ENCODE peak calls at places on chromosomes 7 and 10, in four cellular contexts. X is tibial artery, U is psoas muscle, Q is left ventricle myocardium inferior. I is an unnamed sample.

GRCh38 chr10:124032982-124033886 is 60.2 kb downstream of the CHST15 start:
- DNase-seq in Q (no peak), X (no peak), U (no peak), I (no peak)

GRCh38 chr7:65978891-65979582 is 3.0 kb downstream of the GUSB start:
- DNase-seq in X (no peak), Q (no peak), U (no peak), I (no peak)

GRCh38 chr10:60384006-60384405 is 5.7 kb downstream of the ANK3 start:
- DNase-seq in Q (no peak), U (no peak), X (no peak), I (no peak)

GRCh38 chr10:28236641-28237040 is 66.2 kb downstream of the MPP7 start:
- DNase-seq in X (no peak), Q (no peak), U (no peak), I (no peak)

GRCh38 chr7:151631968-151632749 is 112.5 kb upstream of the RHEB start:
- DNase-seq in X (peak; percentile 60), U (peak; percentile 86), Q (peak; percentile 84), I (peak; percentile 71)

GRCh38 chr10:13668126-13668525 is 81.4 kb downstream of the PRPF18 start:
- DNase-seq in Q (no peak), U (no peak), X (no peak), I (no peak)

GRCh38 chr7:36185732-36186131 is 32.7 kb downstream of the EEPD1 start:
- DNase-seq in Q (no peak), X (no peak), U (no peak), I (no peak)

GRCh38 chr10:59971915-59972314 is 65.6 kb upstream of the CCDC6 start:
- DNase-seq in U (no peak), X (no peak), Q (no peak), I (no peak)

GRCh38 chr7:69620063-69620462 is 21.8 kb downstream of the AUTS2 start:
- DNase-seq in U (no peak), Q (no peak), X (no peak), I (no peak)

GRCh38 chr10:32112055-32112454 is 55.8 kb upstream of the KIF5B start:
- DNase-seq in X (no peak), U (no peak), Q (no peak), I (no peak)

GRCh38 chr7:148772297-148773089 is 73.8 kb downstream of the CUL1 start:
- DNase-seq in U (no peak), Q (no peak), X (no peak), I (no peak)

GRCh38 chr10:14527134-14527780 is 196.5 kb upstream of the FRMD4A start:
- DNase-seq in U (no peak), X (no peak), Q (no peak), I (no peak)

GRCh38 chr7:1927942-1928341 is 257.9 kb downstream of the ELFN1 start:
- DNase-seq in Q (no peak), U (no peak), X (no peak), I (no peak)

DNA sequence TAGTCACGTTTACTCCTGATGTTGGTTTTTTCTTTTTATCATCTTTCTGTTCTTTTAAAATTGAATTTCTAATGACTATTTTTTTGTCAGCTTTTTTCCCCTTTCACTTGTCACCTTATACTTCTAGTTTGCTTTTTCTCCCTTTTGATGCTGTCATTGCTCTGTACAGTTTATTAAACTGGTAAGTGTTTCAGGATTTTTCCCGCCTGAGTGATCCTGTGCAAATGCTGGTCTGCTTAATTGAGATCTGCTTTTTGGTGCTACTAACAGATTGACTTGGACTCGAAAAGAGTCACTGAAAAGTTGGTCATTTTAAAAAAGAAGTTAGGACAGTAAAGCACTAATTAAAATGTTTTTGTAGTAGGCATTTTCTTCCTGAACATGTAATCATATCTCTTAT is 95.2 kb downstream of the PHTF2 start:
- DNase-seq in X (no peak), U (no peak), Q (no peak), I (no peak)
- H3K4me3 ChIP-seq in X (no peak overlapping the region), U (no peak overlapping the region), Q (no peak overlapping the region), I (no peak overlapping the region)

DNA sequence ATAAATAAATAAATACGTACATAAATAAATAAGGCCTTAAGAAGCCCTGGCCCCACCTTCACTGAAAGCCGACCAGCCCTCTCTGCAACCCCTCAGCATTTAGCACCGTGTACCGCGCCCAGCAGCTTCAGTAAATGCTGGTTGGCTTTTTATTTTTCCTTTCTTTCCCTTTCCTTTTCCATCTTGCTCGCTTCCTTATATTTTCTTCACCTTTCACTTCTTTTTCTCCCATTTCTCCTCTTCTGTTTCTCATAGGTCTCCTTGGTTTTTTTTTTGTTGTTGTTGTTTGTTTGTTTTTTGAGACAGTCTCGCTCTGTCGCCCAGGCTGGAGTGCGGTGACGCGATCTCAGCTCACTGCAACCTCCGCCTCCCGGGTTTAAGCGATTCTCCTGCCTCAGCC is 11.2 kb downstream of the ZAN start:
- DNase-seq in X (no peak), Q (no peak), U (no peak), I (no peak)
- H3K4me3 ChIP-seq in X (peak overlapping the region; percentile 42), Q (peak overlapping the region; percentile 51), U (no peak overlapping the region), I (no peak overlapping the region)

GRCh38 chr10:101565370-101565900 is 22.6 kb downstream of the POLL start:
- DNase-seq in U (no peak), X (no peak), Q (no peak), I (peak; percentile 2)

GRCh38 chr10:101565936-101566332 is 22.1 kb downstream of the POLL start:
- DNase-seq in U (no peak), Q (no peak), X (peak; percentile 12), I (peak; percentile 4)

GRCh38 chr10:101567165-101568006 is 20.7 kb downstream of the POLL start:
- DNase-seq in U (no peak), X (no peak), Q (no peak), I (no peak)

GRCh38 chr10:101568054-101568745 is 19.9 kb downstream of the POLL start:
- DNase-seq in U (no peak), Q (no peak), X (peak; percentile 8), I (no peak)

GRCh38 chr10:101566333-101567164 is 21.5 kb downstream of the POLL start:
- DNase-seq in X (peak; percentile 19), U (peak; percentile 34), Q (no peak), I (peak; percentile 11)
- H3K4me3 ChIP-seq in X (peak overlapping the region; percentile 23), U (peak overlapping the region; percentile 49), Q (peak overlapping the region; percentile 54), I (no peak overlapping the region)

GRCh38 chr7:157831143-157831900 is 494.5 kb downstream of the DNAJB6 start:
- DNase-seq in Q (no peak), U (no peak), X (no peak), I (no peak)

GRCh38 chr7:157831901-157832810 is 495.4 kb downstream of the DNAJB6 start:
- DNase-seq in U (no peak), X (no peak), Q (no peak), I (no peak)

GRCh38 chr7:157828881-157829280 is 492.1 kb downstream of the DNAJB6 start:
- DNase-seq in Q (no peak), U (no peak), X (no peak), I (no peak)

GRCh38 chr7:157829491-157829890 is 492.7 kb downstream of the DNAJB6 start:
- DNase-seq in U (no peak), X (no peak), Q (no peak), I (no peak)

GRCh38 chr7:157830331-157830730 is 493.5 kb downstream of the DNAJB6 start:
- DNase-seq in X (no peak), Q (no peak), U (no peak), I (no peak)
- H3K4me3 ChIP-seq in X (no peak overlapping the region), Q (no peak overlapping the region), U (no peak overlapping the region), I (no peak overlapping the region)

GRCh38 chr10:43322321-43322720 is 49.1 kb upstream of the FXYD4 start:
- DNase-seq in X (no peak), Q (no peak), U (no peak), I (no peak)

GRCh38 chr10:43324847-43325246 is 46.6 kb upstream of the FXYD4 start:
- DNase-seq in Q (no peak), X (no peak), U (no peak), I (no peak)

GRCh38 chr10:43323245-43323644 is 48.2 kb upstream of the FXYD4 start:
- DNase-seq in Q (no peak), X (no peak), U (no peak), I (no peak)

GRCh38 chr10:43320226-43320625 is 51.2 kb upstream of the FXYD4 start:
- DNase-seq in X (no peak), Q (no peak), U (no peak), I (no peak)

DNA sequence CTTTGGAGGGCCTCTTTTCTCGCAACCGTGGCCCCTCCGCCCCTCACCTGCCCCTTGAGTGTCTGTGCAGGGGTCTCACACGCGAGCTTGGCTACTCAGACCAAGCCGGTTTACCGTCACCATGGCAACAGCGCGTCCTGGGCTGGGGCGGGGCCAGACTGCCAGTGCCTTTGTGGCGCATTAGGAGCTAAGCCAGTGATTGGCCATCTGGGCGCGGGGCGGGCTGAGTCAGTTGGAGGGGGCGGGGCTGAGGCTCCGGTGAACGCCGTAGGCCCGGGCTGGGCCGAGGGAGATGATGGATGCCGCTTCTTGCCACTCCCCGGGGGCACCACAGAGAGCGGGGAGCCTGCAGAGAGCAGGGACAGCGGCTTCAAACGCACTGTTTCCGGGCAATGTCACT is 48.7 kb upstream of the FXYD4 start:
- DNase-seq in X (peak; percentile 65), U (peak; percentile 86), Q (peak; percentile 86), I (peak; percentile 84)
- H3K4me3 ChIP-seq in X (peak overlapping the region; percentile 24), U (peak overlapping the region; percentile 52), Q (peak overlapping the region; percentile 52), I (peak overlapping the region; percentile 22)

GRCh38 chr7:43249808-43250145 is 137.3 kb downstream of the HECW1 start:
- DNase-seq in U (no peak), Q (no peak), X (no peak), I (no peak)
- H3K4me3 ChIP-seq in U (no peak overlapping the region), Q (no peak overlapping the region), X (no peak overlapping the region), I (no peak overlapping the region)

DNA sequence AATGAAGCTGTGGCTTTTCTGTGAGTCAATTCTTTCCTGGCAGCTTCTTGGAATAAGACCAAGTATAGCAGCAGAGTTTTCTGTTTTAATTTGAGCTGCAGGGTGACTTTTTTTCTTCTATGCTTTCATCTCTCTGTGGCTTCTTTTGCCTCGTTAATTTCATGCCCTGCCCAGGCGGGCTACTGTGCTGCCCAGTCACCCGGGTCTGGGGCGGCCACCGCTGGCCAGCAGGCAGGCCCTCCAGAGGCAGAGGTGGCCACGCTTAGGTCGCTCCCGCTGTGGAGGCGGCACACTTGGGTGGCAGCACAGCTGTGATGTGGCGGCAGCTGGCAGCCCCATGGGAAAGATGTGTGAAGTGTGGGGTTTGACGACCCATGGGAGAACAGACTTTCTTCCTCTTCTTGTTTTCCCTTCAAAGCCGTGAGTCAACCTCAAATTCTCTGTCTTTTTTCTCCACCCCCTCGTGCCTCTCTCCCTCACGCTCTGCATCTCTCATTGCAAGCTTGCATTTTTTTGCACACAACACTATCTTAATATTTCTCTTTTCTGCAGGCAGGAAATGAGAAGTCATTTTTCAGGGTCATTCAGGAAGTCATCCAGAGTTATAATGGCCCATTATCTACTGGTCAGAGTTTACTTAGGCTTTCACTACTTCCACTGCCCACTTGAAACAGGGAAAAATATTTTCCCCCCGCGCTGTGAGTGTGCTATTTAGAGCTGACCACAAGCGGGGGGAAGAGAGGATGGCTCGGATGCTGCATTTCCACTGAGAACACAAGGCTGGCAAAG is 67.8 kb downstream of the EGFR start:
- DNase-seq in U (no peak), X (no peak), Q (no peak), I (no peak)
- H3K4me3 ChIP-seq in U (no peak overlapping the region), X (peak overlapping the region; percentile 45), Q (peak overlapping the region; percentile 26), I (peak overlapping the region; percentile 26)

GRCh38 chr7:9778367-9778766 is 1195.3 kb upstream of the PHF14 start:
- DNase-seq in Q (no peak), X (no peak), U (no peak), I (no peak)

GRCh38 chr7:9776900-9777299 is 1196.8 kb upstream of the PHF14 start:
- DNase-seq in U (no peak), Q (no peak), X (no peak), I (no peak)
- H3K4me3 ChIP-seq in U (no peak overlapping the region), Q (no peak overlapping the region), X (no peak overlapping the region), I (no peak overlapping the region)

GRCh38 chr10:44963772-44964633 is 4.4 kb downstream of the RASSF4 start:
- DNase-seq in Q (peak; percentile 90), U (peak; percentile 81), X (peak; percentile 87), I (no peak)
- H3K4me3 ChIP-seq in Q (peak overlapping the region; percentile 85), U (peak overlapping the region; percentile 51), X (peak overlapping the region; percentile 4), I (no peak overlapping the region)

I was measured in uterus.